ENCODE peak calls at places on chromosomes 2 and 18, in four cellular contexts. K is AG10803, Y is GM20000, D is brain microvascular endothelial cell. N is an unnamed sample.
A peak's percentile ranks its signal among the peaks of the same experiment; 100 is the strongest.

GRCh38 chr2:230054079-230054478 is 14.6 kb downstream of the SLC16A14 start:
- DNase-seq in K (peak; percentile 26), Y (no peak), D (peak; percentile 73), N (no peak)

GRCh38 chr2:186554850-186555785 is 34.7 kb upstream of the ITGAV start:
- DNase-seq in K (no peak), Y (no peak), D (peak; percentile 56), N (no peak)

GRCh38 chr18:27400001-27400400 is 214.9 kb upstream of the CHST9 start:
- DNase-seq in K (no peak), Y (no peak), D (no peak), N (no peak)

GRCh38 chr2:241272298-241272721 is 43.2 kb downstream of the HDLBP start:
- DNase-seq in K (no peak), Y (no peak), D (no peak), N (peak; percentile 26)

GRCh38 chr2:46487667-46488333 is 8.4 kb downstream of the TMEM247 start:
- DNase-seq in K (peak; percentile 90), Y (no peak), D (peak; percentile 55), N (no peak)

GRCh38 chr2:25161055-25161781 is 7.2 kb downstream of the POMC start:
- DNase-seq in K (peak; percentile 17), Y (peak; percentile 88), D (no peak), N (no peak)

GRCh38 chr2:204363513-204363912 is 181.8 kb upstream of the PARD3B start:
- DNase-seq in K (no peak), Y (no peak), D (no peak), N (no peak)

GRCh38 chr18:26051845-26052244 is 38.6 kb downstream of the SS18 start:
- DNase-seq in K (no peak), Y (no peak), D (no peak), N (no peak)

GRCh38 chr18:58287626-58288289 is 243.7 kb downstream of the NEDD4L start:
- DNase-seq in K (no peak), Y (no peak), D (no peak), N (no peak)

GRCh38 chr2:190718652-190719526 is 70.0 kb downstream of the NAB1 start:
- DNase-seq in K (peak; percentile 63), Y (peak; percentile 48), D (peak; percentile 66), N (no peak)

GRCh38 chr2:163756588-163756987 is 20.8 kb upstream of the FIGN start:
- DNase-seq in K (no peak), Y (no peak), D (no peak), N (no peak)

GRCh38 chr2:237258146-237258545 is 155.8 kb downstream of the COL6A3 start:
- DNase-seq in K (peak; percentile 77), Y (no peak), D (peak; percentile 17), N (no peak)

GRCh38 chr2:177080746-177081145 is 131.8 kb upstream of the HNRNPA3 start:
- DNase-seq in K (no peak), Y (no peak), D (no peak), N (no peak)

GRCh38 chr2:216354236-216354788 is 18.0 kb downstream of the MARCHF4 start:
- DNase-seq in K (peak; percentile 60), Y (no peak), D (peak; percentile 47), N (no peak)

GRCh38 chr2:47003641-47004427 is 88.2 kb upstream of the MCFD2 start:
- DNase-seq in K (no peak), Y (no peak), D (no peak), N (no peak)

GRCh38 chr18:47283476-47283875 is 32.0 kb upstream of the SKOR2 start:
- DNase-seq in K (peak; percentile 23), Y (no peak), D (peak; percentile 20), N (no peak)

GRCh38 chr2:65204461-65205230 is 23.0 kb upstream of the ACTR2 start:
- DNase-seq in K (peak; percentile 60), Y (no peak), D (no peak), N (no peak)

GRCh38 chr2:215982465-215982875 is 30.9 kb downstream of the MREG start:
- DNase-seq in K (peak; percentile 75), Y (peak; percentile 22), D (peak; percentile 84), N (no peak)

GRCh38 chr18:72833471-72833870 is 34.3 kb downstream of the NETO1 start:
- DNase-seq in K (no peak), Y (no peak), D (peak; percentile 63), N (no peak)

GRCh38 chr18:36700955-36701354 is 127.8 kb downstream of the TPGS2 start:
- DNase-seq in K (no peak), Y (no peak), D (no peak), N (no peak)

GRCh38 chr2:7007846-7008741 is 90.9 kb downstream of the RNF144A start:
- DNase-seq in K (peak; percentile 45), Y (no peak), D (peak; percentile 93), N (no peak)

GRCh38 chr2:230953843-230954242 is 28.8 kb upstream of the GPR55 start:
- DNase-seq in K (no peak), Y (no peak), D (no peak), N (no peak)

GRCh38 chr2:8132371-8132831 is 549.5 kb upstream of the ID2 start:
- DNase-seq in K (peak; percentile 68), Y (no peak), D (no peak), N (no peak)

GRCh38 chr2:182868423-182868822 is 2.0 kb upstream of the FRZB start:
- DNase-seq in K (no peak), Y (no peak), D (no peak), N (no peak)

GRCh38 chr2:144071461-144071860 is 448.5 kb downstream of the ZEB2 start:
- DNase-seq in K (peak; percentile 29), Y (no peak), D (peak; percentile 50), N (no peak)

GRCh38 chr2:669323-669722 is 7.9 kb downstream of the TMEM18 start:
- DNase-seq in K (peak; percentile 28), Y (no peak), D (peak; percentile 72), N (no peak)

GRCh38 chr2:89000235-89000634 is 308.8 kb downstream of the RPIA start:
- DNase-seq in K (no peak), Y (no peak), D (no peak), N (no peak)

GRCh38 chr2:2550856-2551255 is 219.8 kb upstream of the MYT1L start:
- DNase-seq in K (no peak), Y (no peak), D (no peak), N (no peak)

GRCh38 chr2:56184500-56184996 is 758 bp downstream of the CCDC85A start:
- DNase-seq in K (no peak), Y (no peak), D (no peak), N (peak; percentile 39)

GRCh38 chr2:104577143-104577542 is 276.8 kb upstream of the POU3F3 start:
- DNase-seq in K (no peak), Y (no peak), D (no peak), N (no peak)

GRCh38 chr2:120348134-120349103 is 2.5 kb downstream of the INHBB start:
- DNase-seq in K (peak; percentile 60), Y (no peak), D (no peak), N (no peak)

GRCh38 chr2:228777855-228778355 is 493.2 kb downstream of the PID1 start:
- DNase-seq in K (no peak), Y (no peak), D (peak; percentile 17), N (no peak)

GRCh38 chr2:85722519-85722918 is 28.4 kb downstream of the GNLY start:
- DNase-seq in K (no peak), Y (no peak), D (no peak), N (no peak)

GRCh38 chr2:68908392-68908970 is 37.3 kb upstream of the BMP10 start:
- DNase-seq in K (peak; percentile 65), Y (peak; percentile 74), D (peak; percentile 33), N (no peak)

GRCh38 chr2:159153463-159153862 is 133.0 kb downstream of the WDSUB1 start:
- DNase-seq in K (no peak), Y (no peak), D (no peak), N (no peak)
- TF ChIP-seq CTCF in K (no peak), Y (no peak), D (no peak), N (no peak)

GRCh38 chr18:75854174-75854573 is 426.7 kb upstream of the SMIM21 start:
- DNase-seq in K (no peak), Y (no peak), D (no peak), N (no peak)
- TF ChIP-seq CTCF in K (peak; percentile 37), Y (no peak), D (peak; percentile 29), N (peak; percentile 28)

GRCh38 chr2:70411489-70412081 is 109.7 kb upstream of the FAM136A start:
- DNase-seq in K (no peak), Y (no peak), D (no peak), N (no peak)
- TF ChIP-seq CTCF in K (no peak), Y (no peak), D (no peak), N (no peak)

GRCh38 chr2:14944562-14945346 is 312.2 kb downstream of the LRATD1 start:
- DNase-seq in K (peak; percentile 39), Y (no peak), D (peak; percentile 8), N (no peak)
- TF ChIP-seq CTCF in K (peak; percentile 57), Y (no peak), D (peak; percentile 52), N (peak; percentile 44)

GRCh38 chr18:61954347-61954746 is 61.5 kb upstream of the RNF152 start:
- DNase-seq in K (no peak), Y (no peak), D (no peak), N (no peak)

GRCh38 chr18:61955644-61956043 is 62.8 kb upstream of the RNF152 start:
- DNase-seq in K (no peak), Y (no peak), D (no peak), N (no peak)

GRCh38 chr18:61953641-61954040 is 60.8 kb upstream of the RNF152 start:
- DNase-seq in K (no peak), Y (no peak), D (no peak), N (no peak)

GRCh38 chr18:61953161-61953560 is 60.4 kb upstream of the RNF152 start:
- DNase-seq in K (peak; percentile 67), Y (no peak), D (no peak), N (no peak)

DNA sequence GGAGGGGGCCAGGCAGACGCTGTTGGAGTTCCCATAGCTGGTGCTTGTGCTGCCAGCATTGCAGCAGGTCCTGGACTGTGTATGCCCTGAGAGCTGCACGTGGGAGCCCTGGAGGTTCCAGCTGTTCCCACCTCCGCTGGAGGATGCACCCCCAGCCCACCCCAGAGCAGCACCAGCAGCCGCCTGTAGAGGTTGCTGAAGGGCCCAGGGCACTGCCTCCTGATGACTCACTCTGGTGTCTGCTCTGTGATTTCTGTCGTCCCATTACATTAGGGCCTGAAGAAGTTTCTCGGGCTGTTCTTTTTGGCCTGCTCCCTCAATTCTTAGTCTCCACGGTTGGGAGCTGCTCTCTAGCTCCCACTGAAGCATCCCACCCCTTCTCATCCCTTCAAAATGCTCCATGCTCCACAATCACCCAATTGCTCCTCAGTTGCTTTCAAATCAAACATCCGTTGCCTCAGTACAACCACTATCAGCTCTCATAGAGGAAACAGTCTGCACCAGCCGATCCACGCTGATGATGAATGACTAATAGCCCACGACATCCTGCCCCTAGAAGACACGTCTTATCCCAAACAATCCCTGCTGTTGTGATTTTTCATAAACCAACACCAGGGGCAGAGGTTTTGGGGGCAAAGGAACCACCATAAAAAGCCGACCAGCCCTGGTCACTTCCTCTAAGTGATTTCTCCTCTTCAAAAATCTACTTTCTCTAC is 65.2 kb upstream of the RNF152 start:
- DNase-seq in K (no peak), Y (no peak), D (peak; percentile 82), N (no peak)
- TF ChIP-seq CTCF in K (no peak), Y (no peak), D (peak; percentile 73), N (no peak)

GRCh38 chr2:121534007-121534406 is 3.3 kb downstream of the RNU4ATAC start:
- DNase-seq in K (no peak), Y (no peak), D (no peak), N (no peak)

GRCh38 chr2:121530210-121530562 is 494 bp upstream of the RNU4ATAC start:
- DNase-seq in K (peak; percentile 64), Y (peak; percentile 79), D (peak; percentile 63), N (peak; percentile 57)

GRCh38 chr2:121530563-121531334 is at the start of gene RNU4ATAC:
- DNase-seq in K (peak; percentile 99), Y (peak; percentile 85), D (peak; percentile 97), N (peak; percentile 66)

GRCh38 chr2:121532347-121532766 is 1.7 kb downstream of the RNU4ATAC start:
- DNase-seq in K (peak; percentile 47), Y (no peak), D (peak; percentile 69), N (no peak)

GRCh38 chr2:121532894-121533293 is 2.2 kb downstream of the RNU4ATAC start:
- DNase-seq in K (no peak), Y (no peak), D (no peak), N (no peak)
- TF ChIP-seq CTCF in K (no peak), Y (no peak), D (no peak), N (no peak)

N was measured in progenitor cell of endocrine pancreas.